ENCODE peak calls at places on chromosomes 3 and 15, in nine cellular contexts. T is CD8-positive, alpha-beta memory T cell; N is upper lobe of right lung; B is GM23248; Y is spleen; M is body of pancreas; O is brain microvascular endothelial cell; V is thoracic aorta; P is fibroblast of lung. U is an unnamed sample.

GRCh38 chr3:141659821-141660597 is 78.1 kb upstream of the RNF7 start:
- DNase-seq in T (no peak), N (peak; percentile 83), B (peak; percentile 88), Y (peak; percentile 84), M (peak; percentile 68), O (peak; percentile 17), V (peak; percentile 9), P (peak; percentile 56), U (peak; percentile 33)

GRCh38 chr3:48268936-48269551 is 28.1 kb downstream of the ZNF589 start:
- DNase-seq in T (no peak), N (no peak), B (no peak), Y (no peak), M (no peak), O (no peak), V (no peak), P (peak; percentile 42), U (peak; percentile 27)

GRCh38 chr3:16475766-16476165 is 37.7 kb downstream of the RFTN1 start:
- DNase-seq in T (no peak), N (no peak), B (no peak), Y (no peak), M (no peak), O (no peak), V (no peak), P (no peak), U (no peak)

GRCh38 chr3:142278451-142278850 is 53.1 kb upstream of the GK5 start:
- DNase-seq in T (no peak), N (no peak), B (peak; percentile 62), Y (no peak), M (no peak), O (peak; percentile 25), V (no peak), P (peak; percentile 57), U (peak; percentile 47)

GRCh38 chr3:63642488-63642887 is 10.0 kb upstream of the SNTN start:
- DNase-seq in T (no peak), N (no peak), B (peak; percentile 31), Y (no peak), M (no peak), O (no peak), V (no peak), P (no peak), U (no peak)

GRCh38 chr3:149179225-149179624 is 42.4 kb downstream of the CP start:
- DNase-seq in T (no peak), N (no peak), B (peak; percentile 80), Y (no peak), M (no peak), O (no peak), V (no peak), P (peak; percentile 85), U (peak; percentile 79)

GRCh38 chr3:10599444-10599843 is 94.1 kb upstream of the ATP2B2 start:
- DNase-seq in T (no peak), N (no peak), B (no peak), Y (no peak), M (no peak), O (no peak), V (no peak), P (no peak), U (no peak)

GRCh38 chr15:33278816-33279612 is 31.8 kb upstream of the RYR3 start:
- DNase-seq in T (no peak), N (no peak), B (peak; percentile 93), Y (no peak), M (no peak), O (peak; percentile 96), V (no peak), P (peak; percentile 90), U (peak; percentile 88)

GRCh38 chr15:98830034-98830634 is 177.5 kb downstream of the PGPEP1L start:
- DNase-seq in T (no peak), N (no peak), B (no peak), Y (no peak), M (no peak), O (no peak), V (no peak), P (no peak), U (no peak)

GRCh38 chr3:154121236-154122095 is at the start of gene ARHGEF26:
- DNase-seq in T (peak; percentile 38), N (peak; percentile 95), B (peak; percentile 69), Y (peak; percentile 90), M (peak; percentile 92), O (peak; percentile 69), V (peak; percentile 64), P (peak; percentile 75), U (peak; percentile 53)

GRCh38 chr3:99895706-99896441 is 78.2 kb downstream of the CMSS1 start:
- DNase-seq in T (no peak), N (no peak), B (peak; percentile 94), Y (no peak), M (peak; percentile 17), O (peak; percentile 83), V (no peak), P (peak; percentile 94), U (peak; percentile 91)

GRCh38 chr3:118487734-118488133 is 546.9 kb downstream of the IGSF11 start:
- DNase-seq in T (no peak), N (no peak), B (no peak), Y (no peak), M (no peak), O (no peak), V (no peak), P (no peak), U (no peak)

GRCh38 chr3:186002884-186003472 is 65.2 kb upstream of the TRA2B start:
- DNase-seq in T (no peak), N (no peak), B (peak; percentile 32), Y (no peak), M (peak; percentile 15), O (no peak), V (no peak), P (peak; percentile 42), U (peak; percentile 16)

GRCh38 chr15:50321680-50322079 is 33.3 kb downstream of the GABPB1 start:
- DNase-seq in T (no peak), N (no peak), B (no peak), Y (no peak), M (no peak), O (no peak), V (no peak), P (no peak), U (no peak)

GRCh38 chr15:52257734-52258062 is 37.9 kb downstream of the MYO5C start:
- DNase-seq in T (no peak), N (no peak), B (peak; percentile 94), Y (no peak), M (no peak), O (peak; percentile 73), V (no peak), P (peak; percentile 70), U (peak; percentile 57)

GRCh38 chr15:59701880-59702279 is 12.8 kb upstream of the BNIP2 start:
- DNase-seq in T (no peak), N (no peak), B (no peak), Y (no peak), M (no peak), O (no peak), V (no peak), P (no peak), U (no peak)

GRCh38 chr3:155428558-155428957 is 135.1 kb upstream of the STRIT1 start:
- DNase-seq in T (no peak), N (no peak), B (peak; percentile 92), Y (no peak), M (no peak), O (no peak), V (no peak), P (peak; percentile 96), U (peak; percentile 96)

GRCh38 chr3:71064976-71065763 is 518.4 kb downstream of the FOXP1 start:
- DNase-seq in T (peak; percentile 58), N (peak; percentile 83), B (peak; percentile 68), Y (peak; percentile 92), M (peak; percentile 68), O (peak; percentile 31), V (peak; percentile 15), P (peak; percentile 47), U (no peak)

GRCh38 chr3:38235466-38235865 is 30.1 kb upstream of the SLC22A13 start:
- DNase-seq in T (no peak), N (no peak), B (peak; percentile 35), Y (no peak), M (no peak), O (no peak), V (no peak), P (no peak), U (no peak)

GRCh38 chr3:50124363-50125226 is 30.5 kb upstream of the SEMA3F start:
- DNase-seq in T (no peak), N (peak; percentile 61), B (peak; percentile 42), Y (peak; percentile 67), M (no peak), O (no peak), V (no peak), P (no peak), U (no peak)
- H3K27ac ChIP-seq in T (no peak overlapping the region), N (no peak overlapping the region), B (no peak overlapping the region), Y (no peak overlapping the region), M (no peak overlapping the region), O (no peak overlapping the region), V (no peak overlapping the region), P (no peak overlapping the region), U (no peak overlapping the region)

DNA sequence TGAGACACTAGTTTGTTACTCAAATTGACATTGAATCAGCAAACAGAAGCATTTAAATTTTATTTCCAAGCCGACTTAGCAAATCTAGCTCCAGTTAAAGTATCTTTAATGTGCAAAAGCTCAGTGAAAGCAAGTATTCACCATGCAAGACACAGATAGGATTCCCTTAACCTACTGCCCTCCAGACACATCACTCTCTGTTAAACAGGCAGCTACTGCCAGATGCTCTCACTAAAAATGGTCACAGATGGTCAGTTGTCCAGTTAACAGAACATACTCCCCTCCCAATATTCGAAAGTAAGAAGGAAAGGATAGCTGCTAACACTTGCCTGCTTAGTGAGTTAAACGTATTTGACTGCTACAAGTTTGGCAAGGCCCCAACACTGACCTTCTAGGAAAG is 73.7 kb downstream of the PRTG start:
- DNase-seq in T (no peak), N (no peak), B (no peak), Y (no peak), M (no peak), O (no peak), V (no peak), P (no peak), U (no peak)
- H3K27ac ChIP-seq in T (no peak overlapping the region), N (no peak overlapping the region), B (no peak overlapping the region), Y (no peak overlapping the region), M (no peak overlapping the region), O (no peak overlapping the region), V (no peak overlapping the region), P (no peak overlapping the region), U (no peak overlapping the region)

DNA sequence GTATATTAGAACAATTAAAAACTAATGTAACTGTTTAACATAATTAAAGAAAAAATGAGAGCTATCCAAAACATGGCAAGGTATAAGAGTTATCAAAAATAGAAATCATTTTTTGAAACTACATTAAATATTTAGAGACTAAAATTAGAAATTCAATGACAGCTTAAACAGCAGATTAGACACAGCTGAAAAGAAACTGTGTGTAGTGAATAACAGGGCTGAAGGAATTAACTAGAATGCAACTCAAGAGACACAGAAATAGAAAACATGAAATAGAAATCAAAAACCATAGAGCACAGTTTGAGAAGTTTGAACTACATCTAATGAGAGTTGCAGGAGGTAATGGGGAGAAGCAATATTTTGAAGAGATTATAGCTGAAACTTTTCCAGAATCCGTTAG is 59.9 kb upstream of the FBN1 start:
- DNase-seq in T (no peak), N (no peak), B (no peak), Y (no peak), M (no peak), O (no peak), V (no peak), P (no peak), U (no peak)
- H3K27ac ChIP-seq in T (no peak overlapping the region), N (no peak overlapping the region), B (no peak overlapping the region), Y (no peak overlapping the region), M (no peak overlapping the region), O (no peak overlapping the region), V (no peak overlapping the region), P (no peak overlapping the region), U (no peak overlapping the region)

DNA sequence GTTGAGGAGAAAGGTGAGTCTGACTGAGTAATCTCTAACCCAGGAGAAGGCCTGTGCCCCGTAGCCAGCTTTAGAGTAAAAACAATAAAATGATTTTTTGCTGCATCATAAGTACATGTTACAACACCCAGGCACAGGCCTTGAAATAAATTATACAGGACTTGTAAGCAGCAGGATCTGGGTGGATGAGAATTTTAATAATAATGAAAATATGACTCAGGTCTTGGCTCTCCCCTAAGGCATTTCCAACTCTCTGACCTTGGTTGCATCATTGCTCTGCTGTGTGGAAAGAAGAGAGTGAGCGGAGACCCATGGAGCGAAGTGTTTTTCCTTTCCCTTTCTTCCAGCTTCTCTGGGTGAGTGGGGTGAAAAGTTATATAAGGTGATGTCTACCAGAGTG is 44.6 kb downstream of the EOMES start:
- DNase-seq in T (no peak), N (no peak), B (peak; percentile 97), Y (no peak), M (peak; percentile 28), O (peak; percentile 83), V (no peak), P (peak; percentile 95), U (peak; percentile 94)
- H3K27ac ChIP-seq in T (no peak overlapping the region), N (no peak overlapping the region), B (peak overlapping the region; percentile 97), Y (no peak overlapping the region), M (no peak overlapping the region), O (peak overlapping the region; percentile 84), V (peak overlapping the region; percentile 67), P (peak overlapping the region; percentile 81), U (peak overlapping the region; percentile 73)

U was measured in astrocyte.